ENCODE peak calls at places on chromosome 9, in four cellular contexts. M is pancreas; S is naive thymus-derived CD4-positive, alpha-beta T cell; N is SJCRH30. L is an unnamed sample.

GRCh38 chr9:89359018-89359417 is 40.7 kb downstream of the SECISBP2 start:
- DNase-seq in M (no peak), N (no peak), S (no peak), L (peak; percentile 70)

GRCh38 chr9:126517751-126518261 is 95.9 kb upstream of the LMX1B start:
- DNase-seq in M (no peak), S (no peak), N (no peak), L (no peak)

GRCh38 chr9:106963684-106964083 is 100.7 kb downstream of the ZNF462 start:
- DNase-seq in N (no peak), M (no peak), S (no peak), L (no peak)

GRCh38 chr9:137382728-137383452 is 40.1 kb downstream of the EXD3 start:
- DNase-seq in N (peak; percentile 65), M (peak; percentile 66), S (no peak), L (no peak)

GRCh38 chr9:35908484-35909125 is 685 bp upstream of the SPAAR start:
- DNase-seq in N (no peak), S (no peak), M (no peak), L (no peak)

GRCh38 chr9:113614843-113615648 is 151.5 kb downstream of the RGS3 start:
- DNase-seq in N (peak; percentile 46), M (no peak), S (no peak), L (no peak)

GRCh38 chr9:114691046-114691955 is 9.3 kb upstream of the TEX48 start:
- DNase-seq in S (no peak), M (no peak), N (peak; percentile 51), L (no peak)

GRCh38 chr9:110015759-110016158 is 192.2 kb downstream of the C9orf152 start:
- DNase-seq in S (no peak), M (no peak), N (peak; percentile 64), L (no peak)

GRCh38 chr9:99490736-99491135 is 268.7 kb downstream of the SEC61B start:
- DNase-seq in S (no peak), M (no peak), N (no peak), L (no peak)

GRCh38 chr9:93686127-93686879 is 109.9 kb downstream of the PHF2 start:
- DNase-seq in N (no peak), M (no peak), S (no peak), L (no peak)

GRCh38 chr9:110521211-110521610 is 58.3 kb downstream of the SVEP1 start:
- DNase-seq in S (no peak), N (no peak), M (no peak), L (no peak)

GRCh38 chr9:10212702-10213101 is 400.1 kb downstream of the PTPRD start:
- DNase-seq in S (no peak), M (no peak), N (no peak), L (no peak)

GRCh38 chr9:109453210-109453842 is 44.8 kb downstream of the PTPN3 start:
- DNase-seq in M (no peak), S (no peak), N (no peak), L (no peak)

GRCh38 chr9:135857843-135858242 is 49.5 kb downstream of the CAMSAP1 start:
- DNase-seq in N (no peak), M (no peak), S (no peak), L (no peak)

GRCh38 chr9:35749515-35750255 is 598 bp downstream of the RGP1 start:
- DNase-seq in M (peak; percentile 84), N (no peak), S (peak; percentile 45), L (no peak)

GRCh38 chr9:136915632-136916329 is 28.8 kb downstream of the FBXW5 start:
- DNase-seq in M (no peak), N (no peak), S (no peak), L (no peak)

GRCh38 chr9:75229605-75230332 is 141.5 kb downstream of the OSTF1 start:
- DNase-seq in M (peak; percentile 77), N (no peak), S (no peak), L (no peak)

GRCh38 chr9:120729796-120730195 is 15.5 kb upstream of the MEGF9 start:
- DNase-seq in N (no peak), M (no peak), S (no peak), L (no peak)
- H3K4me3 ChIP-seq in N (no peak overlapping the region), M (no peak overlapping the region), S (no peak overlapping the region), L (no peak overlapping the region)

GRCh38 chr9:119091074-119091473 is 278.2 kb downstream of the BRINP1 start:
- DNase-seq in M (no peak), S (no peak), N (no peak), L (no peak)

GRCh38 chr9:119088002-119088401 is 281.2 kb downstream of the BRINP1 start:
- DNase-seq in N (no peak), S (no peak), M (no peak), L (no peak)

GRCh38 chr9:119092125-119092524 is 277.1 kb downstream of the BRINP1 start:
- DNase-seq in M (no peak), N (no peak), S (no peak), L (no peak)

DNA sequence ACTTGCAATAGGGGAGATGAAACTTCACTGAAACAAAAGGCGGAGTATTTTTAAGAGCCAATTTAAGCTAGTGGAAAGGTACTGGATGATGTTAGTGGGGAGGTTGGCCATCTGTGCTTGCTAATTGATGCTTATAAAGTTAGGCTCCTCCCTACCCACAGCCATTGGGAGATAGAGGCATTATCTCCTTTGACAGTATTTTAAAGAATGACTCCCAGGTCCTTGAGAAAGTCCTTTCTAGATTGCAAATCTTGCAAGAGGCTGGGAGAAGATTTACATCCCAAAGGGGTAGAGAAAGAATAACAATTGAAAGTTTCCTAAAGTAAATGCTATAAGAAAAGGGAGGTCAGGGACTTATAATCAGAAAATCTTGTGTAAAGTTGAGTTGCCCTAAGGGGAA is 282.6 kb downstream of the BRINP1 start:
- DNase-seq in M (no peak), N (no peak), S (no peak), L (no peak)
- H3K9me3 ChIP-seq in M (no peaks in the 10 kb centered on the region), N (no peaks in the 10 kb centered on the region), S (no peaks in the 10 kb centered on the region), L (no peaks in the 10 kb centered on the region)

DNA sequence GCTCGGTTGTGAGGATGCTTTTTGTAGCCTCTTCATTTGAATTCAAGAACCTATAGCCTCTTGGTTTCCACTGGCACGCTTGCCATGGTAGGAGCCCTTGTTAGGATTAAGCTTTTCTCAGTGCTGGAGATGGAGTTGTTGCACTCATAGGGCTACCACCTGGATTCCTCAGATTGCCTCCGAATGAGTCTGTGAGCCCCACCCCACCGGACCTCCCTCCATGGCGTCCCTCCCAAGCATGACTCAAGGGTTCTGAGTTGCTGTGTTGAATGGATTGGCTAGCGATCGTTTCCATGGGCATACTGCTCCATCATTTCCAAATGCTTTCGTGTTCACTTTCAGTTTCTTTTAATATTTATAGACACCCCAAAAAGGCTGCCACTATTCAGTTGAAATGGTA is 69.9 kb downstream of the DAPK1 start:
- DNase-seq in M (no peak), N (no peak), S (no peak), L (no peak)
- H3K4me3 ChIP-seq in M (no peak overlapping the region), N (no peak overlapping the region), S (no peak overlapping the region), L (no peak overlapping the region)

GRCh38 chr9:40926404-40927259 is 201.8 kb downstream of the FOXD4L6 start:
- DNase-seq in M (no peak), N (no peak), S (no peak), L (no peak)

GRCh38 chr9:40927260-40927631 is 201.2 kb downstream of the FOXD4L6 start:
- DNase-seq in N (no peak), M (no peak), S (no peak), L (no peak)

GRCh38 chr9:40928803-40929487 is 199.5 kb downstream of the FOXD4L6 start:
- DNase-seq in M (no peak), S (no peak), N (no peak), L (no peak)

GRCh38 chr9:40925149-40925548 is 203.3 kb downstream of the FOXD4L6 start:
- DNase-seq in N (no peak), M (no peak), S (no peak), L (no peak)

GRCh38 chr9:40927851-40928802 is 200.4 kb downstream of the FOXD4L6 start:
- DNase-seq in S (no peak), M (no peak), N (no peak), L (no peak)
- H3K9me3 ChIP-seq in S (no peaks in the 10 kb centered on the region), M (peaks cover 8% of the 10 kb centered on the region), N (peaks cover 6% of the 10 kb centered on the region), L (peaks cover 7% of the 10 kb centered on the region)